ENCODE peak calls at places on chromosome 6, in ten cellular contexts. U, P, E, I, Z, V, C, N, Q and S are unnamed samples.

GRCh38 chr6:53343092-53343491 is 5.7 kb downstream of the ELOVL5 start:
- DNase-seq in U (no peak), P (no peak), E (no peak), I (no peak), Z (no peak), V (no peak), C (no peak), N (no peak), Q (no peak), S (no peak)

GRCh38 chr6:153976921-153977693 is 61.9 kb upstream of the OPRM1 start:
- DNase-seq in U (no peak), P (no peak), E (no peak), I (no peak), Z (peak), V (no peak), C (no peak), N (peak), Q (no peak), S (no peak)

GRCh38 chr6:16361121-16361520 is 122.7 kb downstream of the GMPR start:
- DNase-seq in U (no peak), P (no peak), E (no peak), I (no peak), Z (no peak), V (no peak), C (no peak), N (no peak), Q (no peak), S (peak)

GRCh38 chr6:111228094-111228493 is 140.8 kb downstream of the SLC16A10 start:
- DNase-seq in U (no peak), P (no peak), E (no peak), I (no peak), Z (peak), V (no peak), C (no peak), N (peak), Q (no peak), S (no peak)

GRCh38 chr6:18509871-18510643 is 122.9 kb downstream of the RNF144B start:
- DNase-seq in U (no peak), P (no peak), E (no peak), I (no peak), Z (no peak), V (no peak), C (no peak), N (no peak), Q (no peak), S (no peak)

GRCh38 chr6:28838634-28839442 is 84.9 kb downstream of the TRIM27 start:
- DNase-seq in U (peak), P (peak), E (peak), I (peak), Z (peak), V (peak), C (peak), N (peak), Q (peak), S (peak)

GRCh38 chr6:155432293-155432692 is 23.3 kb downstream of the NOX3 start:
- DNase-seq in U (no peak), P (no peak), E (no peak), I (no peak), Z (no peak), V (no peak), C (no peak), N (no peak), Q (no peak), S (no peak)

GRCh38 chr6:150841697-150842096 is 23.8 kb upstream of the MTHFD1L start:
- DNase-seq in U (no peak), P (no peak), E (no peak), I (no peak), Z (no peak), V (no peak), C (no peak), N (no peak), Q (no peak), S (no peak)

GRCh38 chr6:56312049-56312448 is 64.7 kb upstream of the COL21A1 start:
- DNase-seq in U (no peak), P (no peak), E (no peak), I (no peak), Z (no peak), V (no peak), C (no peak), N (peak), Q (no peak), S (no peak)

GRCh38 chr6:5091210-5091609 is 6.1 kb downstream of the PPP1R3G start:
- DNase-seq in U (no peak), P (no peak), E (no peak), I (no peak), Z (no peak), V (no peak), C (no peak), N (no peak), Q (no peak), S (no peak)

GRCh38 chr6:80028591-80028990 is 24.1 kb downstream of the TTK start:
- DNase-seq in U (no peak), P (no peak), E (no peak), I (no peak), Z (no peak), V (no peak), C (no peak), N (no peak), Q (no peak), S (no peak)

GRCh38 chr6:80437186-80437585 is 330.7 kb downstream of the BCKDHB start:
- DNase-seq in U (no peak), P (no peak), E (no peak), I (no peak), Z (no peak), V (no peak), C (no peak), N (no peak), Q (no peak), S (no peak)

GRCh38 chr6:27556406-27556805 is 83.5 kb upstream of the ZNF184 start:
- DNase-seq in U (no peak), P (no peak), E (no peak), I (no peak), Z (peak), V (no peak), C (no peak), N (no peak), Q (no peak), S (no peak)

GRCh38 chr6:98946266-98946817 is 1.4 kb downstream of the FBXL4 start:
- DNase-seq in U (no peak), P (no peak), E (no peak), I (no peak), Z (no peak), V (no peak), C (no peak), N (peak), Q (no peak), S (no peak)

GRCh38 chr6:10733151-10733715 is 10.4 kb downstream of the TMEM14C start:
- DNase-seq in U (no peak), P (no peak), E (no peak), I (no peak), Z (no peak), V (no peak), C (no peak), N (no peak), Q (no peak), S (no peak)

GRCh38 chr6:46954819-46955520 is 33.2 kb upstream of the ADGRF5 start:
- DNase-seq in U (no peak), P (no peak), E (no peak), I (no peak), Z (peak), V (no peak), C (no peak), N (no peak), Q (peak), S (no peak)

GRCh38 chr6:13357551-13358075 is 29.3 kb upstream of the TBC1D7 start:
- DNase-seq in U (no peak), P (no peak), E (no peak), I (no peak), Z (no peak), V (no peak), C (no peak), N (peak), Q (no peak), S (no peak)

GRCh38 chr6:111803804-111804203 is 69.4 kb downstream of the FYN start:
- DNase-seq in U (no peak), P (no peak), E (no peak), I (no peak), Z (no peak), V (no peak), C (no peak), N (peak), Q (no peak), S (no peak)

GRCh38 chr6:97572943-97573342 is 289.9 kb upstream of the MMS22L start:
- DNase-seq in U (no peak), P (no peak), E (no peak), I (no peak), Z (no peak), V (no peak), C (no peak), N (no peak), Q (no peak), S (no peak)

GRCh38 chr6:146866731-146867414 is 268.1 kb downstream of the ADGB start:
- DNase-seq in U (no peak), P (no peak), E (no peak), I (no peak), Z (no peak), V (no peak), C (no peak), N (no peak), Q (no peak), S (no peak)

GRCh38 chr6:41522780-41523548 is 23.2 kb upstream of the FOXP4 start:
- DNase-seq in U (no peak), P (no peak), E (no peak), I (no peak), Z (no peak), V (no peak), C (no peak), N (no peak), Q (no peak), S (no peak)

GRCh38 chr6:4180653-4181255 is 45.4 kb upstream of the ECI2 start:
- DNase-seq in U (no peak), P (no peak), E (no peak), I (no peak), Z (peak), V (peak), C (peak), N (peak), Q (peak), S (no peak)

GRCh38 chr6:138038148-138038870 is 68.9 kb downstream of the PERP start:
- DNase-seq in U (no peak), P (no peak), E (no peak), I (no peak), Z (no peak), V (no peak), C (no peak), N (no peak), Q (no peak), S (no peak)

GRCh38 chr6:27161946-27162603 is 85.4 kb upstream of the PRSS16 start:
- DNase-seq in U (peak), P (no peak), E (no peak), I (no peak), Z (peak), V (peak), C (peak), N (peak), Q (no peak), S (no peak)

GRCh38 chr6:42774201-42774600 is 7.7 kb upstream of the BICRAL start:
- DNase-seq in U (no peak), P (no peak), E (no peak), I (no peak), Z (no peak), V (no peak), C (no peak), N (no peak), Q (no peak), S (no peak)
- H3K4me3 ChIP-seq in U (no peak), P (no peak), E (no peak), I (no peak), Z (no peak), V (no peak), C (no peak), N (no peak), Q (no peak), S (no peak)

DNA sequence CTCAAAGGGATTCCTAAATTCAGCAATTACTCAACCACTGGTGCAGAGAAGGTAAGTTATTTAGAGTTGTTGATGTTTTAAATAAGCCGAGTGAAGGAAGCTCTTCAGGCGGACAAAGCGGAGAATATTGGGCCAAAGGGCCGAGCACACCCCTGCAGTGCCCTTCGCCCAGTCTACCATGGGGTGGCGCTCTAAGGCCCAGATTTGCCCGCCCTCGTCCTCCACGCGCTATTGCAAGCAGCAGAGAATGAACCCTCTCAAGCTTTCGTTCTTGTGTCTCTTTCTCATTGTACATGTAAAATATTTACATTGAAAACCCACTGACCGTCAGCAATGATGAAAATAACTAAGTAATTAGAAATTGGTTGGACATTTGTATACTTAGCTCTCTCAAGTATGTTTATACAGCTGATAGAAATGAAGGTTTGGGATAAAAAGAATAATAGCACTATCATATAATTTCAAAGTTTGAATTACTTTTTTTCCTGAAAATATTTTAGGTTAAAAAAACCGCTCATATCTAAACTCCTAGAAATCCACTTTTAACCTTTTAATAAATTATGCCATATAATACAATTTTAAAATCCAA is 195.0 kb upstream of the CEP162 start:
- DNase-seq in U (no peak), P (peak), E (no peak), I (peak), Z (peak), V (peak), C (peak), N (peak), Q (peak), S (no peak)
- TF ChIP-seq CTCF in U (no peak), P (no peak), E (peak), I (peak), Z (peak), V (peak), C (peak), N (peak), Q (no peak), S (peak)

GRCh38 chr6:7696061-7696460 is 29.8 kb upstream of the BMP6 start:
- DNase-seq in U (no peak), P (no peak), E (no peak), I (no peak), Z (no peak), V (no peak), C (no peak), N (no peak), Q (no peak), S (no peak)

GRCh38 chr6:7691675-7692452 is 34.0 kb upstream of the BMP6 start:
- DNase-seq in U (no peak), P (no peak), E (no peak), I (no peak), Z (peak), V (peak), C (peak), N (no peak), Q (no peak), S (no peak)

GRCh38 chr6:7693827-7694226 is 32.1 kb upstream of the BMP6 start:
- DNase-seq in U (no peak), P (no peak), E (no peak), I (no peak), Z (no peak), V (no peak), C (no peak), N (no peak), Q (no peak), S (no peak)

GRCh38 chr6:7691021-7691420 is 34.9 kb upstream of the BMP6 start:
- DNase-seq in U (no peak), P (no peak), E (no peak), I (no peak), Z (peak), V (no peak), C (no peak), N (no peak), Q (no peak), S (no peak)

DNA sequence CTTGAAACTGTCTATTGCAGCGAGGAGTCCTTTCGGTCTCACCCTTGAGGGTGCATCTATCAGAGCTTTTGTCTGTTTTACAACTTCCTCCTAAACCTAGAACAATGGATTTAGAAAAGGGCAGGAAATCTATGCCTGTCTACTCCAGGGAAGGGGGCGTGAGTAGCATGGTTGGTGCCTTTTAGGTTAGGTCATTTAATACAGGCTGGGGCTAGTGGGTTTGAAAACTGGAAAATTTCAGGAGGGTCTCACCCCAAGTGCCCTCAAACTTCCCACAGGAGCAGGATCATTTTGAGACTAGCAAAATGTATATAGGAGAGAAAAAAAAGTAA is 33.5 kb upstream of the BMP6 start:
- DNase-seq in U (no peak), P (no peak), E (no peak), I (no peak), Z (no peak), V (no peak), C (no peak), N (no peak), Q (no peak), S (no peak)
- H3K4me3 ChIP-seq in U (no peak), P (no peak), E (no peak), I (no peak), Z (no peak), V (peak), C (peak), N (no peak), Q (no peak), S (no peak)

DNA sequence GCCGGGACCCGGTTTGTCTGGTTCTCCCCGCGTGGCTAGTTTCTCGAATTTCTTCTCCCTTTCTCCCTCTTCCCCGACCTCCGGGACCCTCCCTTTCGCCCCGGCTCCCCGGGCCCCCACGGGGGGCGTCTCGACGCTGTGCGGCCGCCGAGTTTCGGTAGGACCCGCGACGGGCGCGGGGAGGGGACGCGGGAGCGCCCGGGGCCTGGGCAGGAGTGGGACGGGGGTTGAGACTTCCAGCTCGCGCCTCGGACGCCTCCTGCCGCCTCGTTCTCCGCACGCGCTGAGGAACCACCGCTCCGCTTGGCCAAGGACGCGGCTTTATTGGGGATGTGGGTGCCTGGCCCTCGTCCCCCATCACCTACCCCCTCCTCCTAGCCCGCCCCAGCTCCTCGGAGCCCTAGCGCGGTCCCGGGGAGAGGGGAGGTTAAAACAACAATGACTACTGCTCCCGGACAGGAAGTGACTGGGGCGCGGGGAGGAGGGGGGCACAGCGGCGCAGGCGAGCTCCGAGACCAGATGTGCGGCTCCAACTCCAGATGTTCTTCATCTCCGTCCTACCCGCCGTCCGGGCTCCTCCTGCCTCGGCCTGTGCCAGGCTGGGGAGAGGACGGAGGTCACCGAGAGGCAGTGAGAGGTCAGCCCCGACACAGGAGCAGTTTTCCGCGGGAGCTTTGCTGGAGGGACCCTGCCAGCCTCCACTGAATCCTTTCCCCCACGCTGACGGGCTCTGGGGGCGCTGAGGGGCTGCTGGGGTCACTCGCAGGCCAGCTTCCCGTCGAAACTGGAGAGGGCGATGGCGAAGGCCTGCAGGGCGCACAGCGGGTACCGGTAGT is 910 bp upstream of the TEAD3 start:
- DNase-seq in U (peak), P (peak), E (no peak), I (peak), Z (peak), V (peak), C (no peak), N (peak), Q (peak), S (peak)
- TF ChIP-seq CTCF in U (no peak), P (no peak), E (no peak), I (no peak), Z (peak), V (no peak), C (no peak), N (no peak), Q (no peak), S (peak)

GRCh38 chr6:144214622-144215401 is 64.5 kb downstream of the STX11 start:
- DNase-seq in U (no peak), P (no peak), E (no peak), I (no peak), Z (no peak), V (no peak), C (no peak), N (no peak), Q (no peak), S (no peak)
- H3K4me3 ChIP-seq in U (no peak), P (no peak), E (no peak), I (no peak), Z (no peak), V (no peak), C (no peak), N (no peak), Q (no peak), S (no peak)

DNA sequence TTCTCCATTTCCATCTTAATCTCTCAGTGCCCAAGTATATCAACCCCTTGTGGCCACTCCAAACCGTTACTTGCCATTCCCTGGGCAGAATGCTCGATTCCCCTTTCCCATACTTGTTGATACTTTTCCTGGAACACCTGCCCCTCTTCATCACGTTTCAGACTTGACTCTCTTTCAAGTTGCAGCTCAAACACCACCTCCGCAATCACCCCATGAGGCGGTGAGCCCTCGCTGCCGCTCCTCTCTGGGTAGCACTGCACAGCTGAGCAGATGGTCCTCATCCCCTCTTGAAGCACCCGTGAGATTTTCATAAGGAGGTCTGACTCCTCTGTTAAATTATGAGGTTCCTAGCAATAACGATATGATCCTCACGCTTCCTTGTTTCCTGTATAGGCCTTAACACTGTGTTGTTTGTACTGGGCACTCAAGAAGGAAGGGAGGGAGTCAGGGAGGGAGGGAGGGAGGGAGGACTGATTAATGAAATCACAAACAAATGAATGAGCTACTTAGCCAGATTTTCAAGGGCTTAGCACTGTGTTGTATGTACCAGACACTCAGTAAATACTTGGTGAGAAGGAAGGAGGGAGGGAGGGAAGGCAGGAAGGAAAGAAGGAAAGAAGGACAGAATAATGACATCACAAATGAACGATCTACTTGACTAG is 8.0 kb upstream of the UQCC2 start:
- DNase-seq in U (no peak), P (no peak), E (no peak), I (no peak), Z (no peak), V (no peak), C (no peak), N (no peak), Q (peak), S (no peak)
- TF ChIP-seq CTCF in U (no peak), P (no peak), E (no peak), I (no peak), Z (no peak), V (no peak), C (no peak), N (no peak), Q (no peak), S (no peak)